ENCODE peak calls at places on chromosomes 11 and 22, in five cellular contexts. W is stimulated activated CD4-positive, alpha-beta T cell treated with anti-CD3 and anti-CD28 coated beads, Interleukin-12 subunit alpha, Interleukin-12 subunit beta, amount 100 ng/mL, for 48 hours; K is spleen; O is activated CD4-positive, CD25-positive, alpha-beta regulatory T cell treated with anti-CD3 and anti-CD28 coated beads, Interleukin-2, amount 50 U/mL, for 16 hours; L is Peyer's patch. Y is an unnamed sample.

GRCh38 chr22:30828187-30829155 is 133.8 kb downstream of the OSBP2 start:
- DNase-seq in W (no peak), K (no peak), O (no peak), L (no peak), Y (no peak)

GRCh38 chr11:19995131-19995530 is 165.1 kb downstream of the DBX1 start:
- DNase-seq in W (no peak), K (no peak), O (no peak), L (no peak), Y (peak)

GRCh38 chr11:128471138-128471661 is 116.2 kb downstream of the ETS1 start:
- DNase-seq in W (no peak), K (peak), O (no peak), L (peak), Y (no peak)

GRCh38 chr22:29219881-29220670 is 14.4 kb downstream of the EMID1 start:
- DNase-seq in W (no peak), K (peak), O (no peak), L (no peak), Y (no peak)

GRCh38 chr11:105489431-105489830 is 120.4 kb upstream of the GRIA4 start:
- DNase-seq in W (no peak), K (no peak), O (no peak), L (no peak), Y (no peak)

GRCh38 chr11:118156531-118157185 is 4.0 kb upstream of the SCN4B start:
- DNase-seq in W (no peak), K (no peak), O (no peak), L (no peak), Y (no peak)

GRCh38 chr11:95659088-95659487 is 130.5 kb downstream of the FAM76B start:
- DNase-seq in W (no peak), K (no peak), O (no peak), L (no peak), Y (peak)

GRCh38 chr11:130068986-130069683 is 559 bp upstream of the APLP2 start:
- DNase-seq in W (no peak), K (peak), O (peak), L (peak), Y (no peak)

GRCh38 chr11:65867284-65868071 is 5.1 kb downstream of the EFEMP2 start:
- DNase-seq in W (no peak), K (peak), O (no peak), L (no peak), Y (no peak)

GRCh38 chr11:71482746-71483364 is 29.9 kb downstream of the NADSYN1 start:
- DNase-seq in W (no peak), K (peak), O (no peak), L (no peak), Y (no peak)

GRCh38 chr22:44947846-44948245 is 62.0 kb downstream of the PHF21B start:
- DNase-seq in W (no peak), K (no peak), O (no peak), L (no peak), Y (no peak)

GRCh38 chr11:999009-999408 is 37.5 kb downstream of the MUC6 start:
- DNase-seq in W (no peak), K (no peak), O (no peak), L (no peak), Y (no peak)

GRCh38 chr11:67252831-67253239 is 13.4 kb upstream of the GRK2 start:
- DNase-seq in W (no peak), K (no peak), O (no peak), L (peak), Y (no peak)

GRCh38 chr11:71488968-71489265 is 35.9 kb downstream of the NADSYN1 start:
- DNase-seq in W (no peak), K (no peak), O (no peak), L (no peak), Y (no peak)

GRCh38 chr11:117281159-117281558 is 10.0 kb upstream of the BACE1-AS start:
- DNase-seq in W (no peak), K (no peak), O (no peak), L (no peak), Y (peak)

GRCh38 chr22:45098056-45098455 is 65.7 kb upstream of the NUP50 start:
- DNase-seq in W (no peak), K (no peak), O (no peak), L (no peak), Y (no peak)

GRCh38 chr11:2374456-2375201 is 2.5 kb upstream of the CD81 start:
- DNase-seq in W (no peak), K (peak), O (no peak), L (no peak), Y (no peak)

GRCh38 chr22:45686004-45686403 is 14.4 kb downstream of the ATXN10 start:
- DNase-seq in W (no peak), K (no peak), O (no peak), L (no peak), Y (no peak)

GRCh38 chr22:30855266-30855665 is 113.3 kb downstream of the MORC2 start:
- DNase-seq in W (no peak), K (no peak), O (no peak), L (no peak), Y (no peak)

GRCh38 chr11:44016129-44016528 is 31.7 kb upstream of the ACCSL start:
- DNase-seq in W (no peak), K (no peak), O (no peak), L (no peak), Y (peak)

GRCh38 chr22:17712441-17712840 is 61.8 kb downstream of the BID start:
- DNase-seq in W (no peak), K (no peak), O (no peak), L (no peak), Y (no peak)

GRCh38 chr22:17733484-17733883 is 40.8 kb downstream of the BID start:
- DNase-seq in W (no peak), K (no peak), O (no peak), L (no peak), Y (no peak)

GRCh38 chr11:8259316-8259995 is 4.2 kb downstream of the LMO1 start:
- DNase-seq in W (no peak), K (peak), O (no peak), L (peak), Y (no peak)

GRCh38 chr11:102730036-102730815 is 5.5 kb upstream of the MMP8 start:
- DNase-seq in W (no peak), K (no peak), O (no peak), L (no peak), Y (no peak)

GRCh38 chr22:44151661-44152060 is 29.1 kb upstream of the PARVG start:
- DNase-seq in W (no peak), K (no peak), O (no peak), L (no peak), Y (no peak)

GRCh38 chr11:12587333-12587997 is 86.8 kb upstream of the TEAD1 start:
- DNase-seq in W (no peak), K (no peak), O (no peak), L (no peak), Y (no peak)

GRCh38 chr11:44016546-44017442 is 31.0 kb upstream of the ACCSL start:
- DNase-seq in W (no peak), K (no peak), O (no peak), L (no peak), Y (no peak)

GRCh38 chr11:65888163-65888814 is at the start of gene FIBP:
- DNase-seq in W (peak), K (peak), O (peak), L (peak), Y (peak)